ENCODE peak calls at places on chromosomes 3 and 15, in seven cellular contexts. Y, F, C, I, Z, T and H are unnamed samples.

GRCh38 chr15:52005748-52006701 is 13.0 kb upstream of the MAPK6 start:
- DNase-seq in F (peak), I (no peak), T (no peak), Y (no peak), Z (no peak), C (no peak), H (peak)

GRCh38 chr3:15728766-15729165 is 69.0 kb downstream of the ANKRD28 start:
- DNase-seq in F (no peak), I (no peak), C (no peak), Z (no peak), Y (no peak), T (no peak), H (no peak)

GRCh38 chr3:16789344-16790100 is 95.2 kb upstream of the PLCL2 start:
- DNase-seq in Y (peak), C (no peak), I (no peak), Z (no peak), F (no peak), T (no peak), H (no peak)

GRCh38 chr3:133230191-133230590 is 169.7 kb upstream of the BFSP2 start:
- DNase-seq in F (no peak), I (no peak), Z (no peak), T (no peak), Y (no peak), C (no peak), H (no peak)

GRCh38 chr15:101017935-101018849 is 99.0 kb downstream of the LRRK1 start:
- DNase-seq in C (no peak), I (peak), F (peak), Z (no peak), Y (no peak), T (no peak), H (no peak)

GRCh38 chr3:11413071-11413470 is 140.9 kb downstream of the ATG7 start:
- DNase-seq in T (no peak), C (no peak), Z (no peak), I (no peak), Y (no peak), F (no peak), H (no peak)

GRCh38 chr3:138338816-138339215 is 9.2 kb upstream of the NME9 start:
- DNase-seq in F (no peak), C (no peak), T (no peak), I (no peak), Y (no peak), Z (no peak), H (no peak)

GRCh38 chr3:131705558-131706051 is 202.8 kb upstream of the MRPL3 start:
- DNase-seq in F (no peak), C (no peak), Z (no peak), I (no peak), Y (peak), T (no peak), H (no peak)

GRCh38 chr15:36232491-36232890 is 346.9 kb upstream of the CDIN1 start:
- DNase-seq in Y (peak), T (no peak), Z (no peak), I (no peak), F (no peak), C (peak), H (no peak)

GRCh38 chr15:61689067-61689466 is 371.2 kb downstream of the VPS13C start:
- DNase-seq in T (no peak), I (no peak), Z (no peak), F (no peak), C (no peak), Y (no peak), H (no peak)

GRCh38 chr3:101676219-101676764 is 640 bp downstream of the ZBTB11 start:
- DNase-seq in C (peak), Y (peak), I (peak), F (peak), T (peak), Z (peak), H (peak)

GRCh38 chr3:28215407-28215806 is 26.0 kb upstream of the CMC1 start:
- DNase-seq in Y (no peak), I (no peak), F (no peak), C (no peak), Z (no peak), T (no peak), H (no peak)

GRCh38 chr15:88023956-88024355 is 232.6 kb downstream of the NTRK3 start:
- DNase-seq in I (no peak), F (no peak), Y (no peak), C (no peak), T (no peak), Z (peak), H (no peak)

GRCh38 chr3:79886204-79886603 is 118.4 kb upstream of the ROBO1 start:
- DNase-seq in F (no peak), T (peak), Z (no peak), Y (peak), I (no peak), C (no peak), H (no peak)

GRCh38 chr15:33675246-33675645 is 293.1 kb upstream of the CHRM5 start:
- DNase-seq in Z (peak), Y (peak), C (no peak), F (no peak), I (no peak), T (peak), H (no peak)

GRCh38 chr3:86702381-86702958 is 288.5 kb downstream of the VGLL3 start:
- DNase-seq in F (peak), I (no peak), C (no peak), Y (peak), T (peak), Z (peak), H (peak)

GRCh38 chr3:182979719-182980191 is 583 bp downstream of the DCUN1D1 start:
- DNase-seq in I (no peak), T (peak), F (peak), C (no peak), Z (peak), Y (peak), H (peak)

GRCh38 chr3:196406806-196407470 is 25.3 kb downstream of the UBXN7 start:
- DNase-seq in Z (no peak), F (peak), Y (peak), T (peak), C (no peak), I (no peak), H (peak)

GRCh38 chr3:55556622-55557531 is 69.8 kb upstream of the WNT5A start:
- DNase-seq in F (peak), T (no peak), Z (no peak), C (no peak), I (no peak), Y (no peak), H (peak)

GRCh38 chr3:11467875-11468274 is 175.8 kb downstream of the VGLL4 start:
- DNase-seq in F (no peak), T (no peak), I (no peak), Z (no peak), C (no peak), Y (no peak), H (no peak)

GRCh38 chr15:80231371-80231770 is 20.6 kb downstream of the CTXND1 start:
- DNase-seq in F (no peak), Y (no peak), I (no peak), T (no peak), Z (no peak), C (no peak), H (no peak)
- H3K23ac ChIP-seq in F (no peak), Y (no peak), I (no peak), T (no peak), Z (no peak), C (no peak), H (no peak)

GRCh38 chr3:176463610-176464009 is 733.7 kb downstream of the TBL1XR1 start:
- DNase-seq in Z (no peak), F (no peak), I (no peak), C (no peak), Y (no peak), T (no peak), H (no peak)
- H3K23ac ChIP-seq in Z (no peak), F (no peak), I (no peak), C (no peak), Y (no peak), T (no peak), H (no peak)

DNA sequence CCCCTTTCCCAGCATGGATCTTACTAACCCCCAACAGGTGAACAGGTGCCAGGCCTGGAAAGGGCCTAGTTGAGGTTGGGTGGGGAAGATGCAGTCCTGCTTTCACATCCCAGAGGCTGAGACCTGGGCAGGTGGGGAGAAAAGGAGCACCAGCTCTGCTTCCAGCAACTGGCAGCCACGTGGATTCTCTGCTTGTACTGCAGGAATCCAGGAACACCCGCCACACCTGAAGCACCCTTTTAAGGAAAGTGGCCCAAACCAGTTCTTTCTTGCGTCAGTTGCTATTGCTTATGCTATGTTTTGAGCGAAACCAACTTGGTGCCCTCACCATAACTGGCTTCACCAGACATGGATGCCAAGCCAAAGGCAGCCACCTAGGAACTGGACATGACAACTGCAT is 28.1 kb upstream of the NEO1 start:
- DNase-seq in F (no peak), I (no peak), Y (no peak), T (no peak), C (no peak), Z (no peak), H (no peak)
- H3K23ac ChIP-seq in F (no peak), I (no peak), Y (no peak), T (no peak), C (no peak), Z (no peak), H (no peak)

DNA sequence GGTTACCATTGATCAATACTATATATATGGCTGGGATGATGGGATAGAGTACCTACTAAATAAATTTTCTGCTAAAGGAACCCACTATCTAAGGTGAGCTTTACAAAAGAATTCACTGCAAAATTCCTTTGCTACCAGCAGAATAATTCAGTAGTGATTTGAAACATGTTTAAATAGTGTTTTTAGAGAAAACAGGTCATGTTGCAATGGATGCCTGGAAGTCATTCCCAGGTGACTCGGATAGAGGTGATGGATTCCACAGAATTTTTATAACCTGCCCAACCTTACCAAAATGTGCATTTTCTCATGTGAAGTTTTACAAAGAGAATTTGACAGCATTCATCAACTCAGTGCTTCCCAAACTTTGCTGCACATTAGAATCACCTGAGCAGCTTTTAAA is 53.2 kb downstream of the CEP152 start:
- DNase-seq in I (no peak), F (no peak), T (peak), C (no peak), Z (no peak), Y (no peak), H (no peak)
- H3K23ac ChIP-seq in I (no peak), F (no peak), T (no peak), C (no peak), Z (no peak), Y (no peak), H (no peak)

GRCh38 chr3:29347412-29347811 is 66.5 kb downstream of the RBMS3 start:
- DNase-seq in F (no peak), Y (no peak), Z (no peak), C (no peak), I (no peak), T (no peak), H (no peak)

GRCh38 chr3:29344154-29344553 is 63.3 kb downstream of the RBMS3 start:
- DNase-seq in I (no peak), Z (no peak), T (no peak), C (no peak), Y (no peak), F (no peak), H (no peak)

GRCh38 chr3:29346828-29347227 is 66.0 kb downstream of the RBMS3 start:
- DNase-seq in Y (peak), C (no peak), F (peak), Z (no peak), T (peak), I (no peak), H (peak)

GRCh38 chr3:29344986-29345385 is 64.1 kb downstream of the RBMS3 start:
- DNase-seq in T (no peak), F (no peak), C (no peak), I (no peak), Z (no peak), Y (peak), H (no peak)

DNA sequence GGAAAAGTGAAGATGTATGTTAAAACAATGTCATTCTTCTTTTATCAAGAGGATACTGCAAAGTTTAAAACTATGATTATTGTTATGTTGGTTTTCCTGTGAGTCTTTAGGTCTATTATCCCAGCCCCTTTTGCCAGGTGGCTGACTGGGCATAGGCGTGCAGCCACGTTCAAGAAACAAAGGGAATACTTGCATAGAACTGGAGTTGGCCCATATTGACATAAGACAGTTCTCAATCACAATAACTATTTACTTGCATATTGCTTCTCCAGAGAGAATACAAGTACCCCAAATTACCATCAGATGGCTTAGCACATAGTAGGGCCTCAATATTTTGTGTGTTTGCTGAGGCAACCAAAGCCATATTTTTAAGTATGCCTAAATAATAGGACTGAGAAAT is 65.1 kb downstream of the RBMS3 start:
- DNase-seq in Z (no peak), I (no peak), F (no peak), C (no peak), T (no peak), Y (no peak), H (no peak)
- H3K23ac ChIP-seq in Z (no peak), I (no peak), F (no peak), C (no peak), T (no peak), Y (no peak), H (no peak)

GRCh38 chr3:120706950-120707349 is 24.9 kb upstream of the HGD start:
- DNase-seq in T (no peak), I (no peak), F (no peak), Y (no peak), C (no peak), Z (no peak), H (no peak)
- H3K23ac ChIP-seq in T (no peak), I (no peak), F (no peak), Y (no peak), C (no peak), Z (no peak), H (no peak)

GRCh38 chr3:3126477-3127431 is at the start of gene TRNT1:
- DNase-seq in T (peak), Z (peak), C (peak), F (peak), I (peak), Y (peak), H (peak)
- H3K23ac ChIP-seq in T (no peak), Z (peak), C (no peak), F (peak), I (no peak), Y (peak), H (no peak)

DNA sequence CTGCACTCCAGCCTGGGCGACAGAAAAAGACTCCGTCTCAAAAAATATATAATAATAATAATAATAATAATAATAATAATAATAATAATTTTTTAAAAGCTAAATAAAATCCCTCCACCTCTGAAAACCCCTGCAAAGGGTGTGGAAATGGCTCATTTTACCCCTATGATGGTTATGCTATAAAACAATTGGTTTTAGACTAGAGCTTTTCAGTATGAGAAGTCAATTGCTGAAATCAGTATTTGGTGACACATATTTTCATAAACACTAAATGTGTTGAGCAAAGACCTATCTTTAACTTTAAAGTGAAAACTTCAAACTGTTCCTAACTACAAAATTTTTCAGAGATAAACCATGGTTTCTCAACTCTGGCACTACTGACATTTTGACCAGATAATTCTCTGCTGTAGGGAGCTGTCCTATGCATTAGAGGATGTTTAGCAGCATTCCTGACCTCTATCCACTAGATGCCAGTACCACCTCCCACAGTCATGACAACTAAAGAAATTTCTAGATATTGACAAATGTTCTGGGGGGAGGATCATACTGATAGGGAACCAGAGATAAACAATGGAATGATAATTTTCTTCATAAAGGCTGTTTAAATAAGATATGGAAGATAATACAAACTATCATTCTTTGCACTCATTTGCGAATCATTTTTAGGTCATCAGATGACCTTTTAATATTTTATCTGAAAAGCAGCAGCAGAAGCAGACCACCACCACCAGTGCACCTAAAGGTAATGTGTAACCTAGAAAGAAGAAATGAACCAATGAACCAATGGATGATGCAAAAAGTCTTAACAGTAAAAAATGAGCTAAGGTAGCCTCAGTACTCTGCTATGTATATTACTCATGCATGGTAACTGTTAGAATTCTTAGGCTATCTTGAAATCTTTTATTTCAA is 13.8 kb downstream of the PTPN9 start:
- DNase-seq in F (peak), T (peak), Y (peak), Z (no peak), C (no peak), I (no peak), H (no peak)
- H3K23ac ChIP-seq in F (no peak), T (no peak), Y (no peak), Z (no peak), C (no peak), I (no peak), H (no peak)

GRCh38 chr3:155938409-155938808 is 68.0 kb downstream of the GMPS start:
- DNase-seq in F (peak), Z (no peak), I (no peak), T (no peak), C (no peak), Y (no peak), H (no peak)

GRCh38 chr3:155934215-155934614 is 63.8 kb downstream of the GMPS start:
- DNase-seq in Z (no peak), F (peak), I (no peak), Y (no peak), T (no peak), C (no peak), H (no peak)
- H3K23ac ChIP-seq in Z (no peak), F (no peak), I (no peak), Y (no peak), T (no peak), C (no peak), H (no peak)

GRCh38 chr3:65080432-65080831 is 392.6 kb upstream of the ADAMTS9 start:
- DNase-seq in Y (peak), T (no peak), F (no peak), I (no peak), C (no peak), Z (no peak), H (no peak)
- H3K23ac ChIP-seq in Y (no peak), T (no peak), F (no peak), I (no peak), C (no peak), Z (no peak), H (no peak)